ENCODE peak calls at places on chromosomes 2 and 18, in ten cellular contexts. V, H, Y, M, U, O, D, L, C and S are unnamed samples.

GRCh38 chr2:191846787-191847620 is at the start of gene CAVIN2:
- DNase-seq in V (peak; percentile 76), H (peak; percentile 65), Y (no peak), M (peak; percentile 17), U (peak; percentile 71), O (peak; percentile 64), D (no peak), L (peak; percentile 82), C (no peak), S (no peak)

GRCh38 chr2:162890690-162891311 is 52.2 kb upstream of the KCNH7 start:
- DNase-seq in V (peak; percentile 72), H (peak; percentile 25), Y (peak; percentile 29), M (peak; percentile 32), U (no peak), O (no peak), D (no peak), L (peak; percentile 63), C (no peak), S (peak; percentile 60)

GRCh38 chr18:44548291-44549221 is 132.1 kb upstream of the SETBP1 start:
- DNase-seq in V (no peak), H (no peak), Y (no peak), M (no peak), U (peak; percentile 31), O (peak; percentile 51), D (no peak), L (peak; percentile 41), C (no peak), S (no peak)

GRCh38 chr2:47598476-47598875 is 184.5 kb upstream of the MSH6 start:
- DNase-seq in V (no peak), H (no peak), Y (no peak), M (no peak), U (no peak), O (no peak), D (no peak), L (no peak), C (no peak), S (no peak)

GRCh38 chr2:229874647-229875046 is 47.2 kb downstream of the TRIP12 start:
- DNase-seq in V (no peak), H (no peak), Y (no peak), M (no peak), U (no peak), O (no peak), D (no peak), L (no peak), C (no peak), S (no peak)

GRCh38 chr18:5894215-5894612 is 1.1 kb downstream of the TMEM200C start:
- DNase-seq in V (no peak), H (no peak), Y (peak; percentile 27), M (no peak), U (no peak), O (no peak), D (no peak), L (no peak), C (no peak), S (no peak)

GRCh38 chr18:25516747-25517498 is 165.0 kb upstream of the ZNF521 start:
- DNase-seq in V (no peak), H (no peak), Y (no peak), M (no peak), U (no peak), O (no peak), D (no peak), L (no peak), C (no peak), S (no peak)

GRCh38 chr2:85747441-85747840 is 6.3 kb upstream of the ATOH8 start:
- DNase-seq in V (no peak), H (no peak), Y (no peak), M (no peak), U (no peak), O (no peak), D (no peak), L (no peak), C (no peak), S (no peak)

GRCh38 chr2:204491528-204491927 is 53.7 kb upstream of the PARD3B start:
- DNase-seq in V (no peak), H (peak; percentile 77), Y (no peak), M (no peak), U (no peak), O (no peak), D (no peak), L (peak; percentile 34), C (no peak), S (peak; percentile 29)

GRCh38 chr2:122072666-122073065 is 317.2 kb downstream of the TSN start:
- DNase-seq in V (no peak), H (peak; percentile 28), Y (no peak), M (no peak), U (no peak), O (no peak), D (no peak), L (peak; percentile 41), C (no peak), S (no peak)

GRCh38 chr2:144430722-144431163 is 89.2 kb downstream of the ZEB2 start:
- DNase-seq in V (no peak), H (no peak), Y (peak; percentile 58), M (no peak), U (no peak), O (no peak), D (no peak), L (peak; percentile 64), C (no peak), S (no peak)

GRCh38 chr2:60976271-60976670 is 41.2 kb upstream of the PEX13 start:
- DNase-seq in V (no peak), H (no peak), Y (no peak), M (no peak), U (no peak), O (no peak), D (no peak), L (no peak), C (no peak), S (no peak)

GRCh38 chr2:225337183-225337582 is 62.3 kb upstream of the NYAP2 start:
- DNase-seq in V (no peak), H (peak; percentile 2), Y (no peak), M (no peak), U (no peak), O (no peak), D (no peak), L (peak; percentile 86), C (no peak), S (no peak)

GRCh38 chr2:47554311-47554905 is 151.5 kb downstream of the MSH2 start:
- DNase-seq in V (no peak), H (peak; percentile 51), Y (no peak), M (no peak), U (no peak), O (no peak), D (no peak), L (no peak), C (no peak), S (no peak)

GRCh38 chr2:132936261-132936660 is 266.3 kb upstream of the LYPD1 start:
- DNase-seq in V (no peak), H (peak; percentile 25), Y (no peak), M (no peak), U (no peak), O (no peak), D (no peak), L (peak; percentile 23), C (no peak), S (no peak)

GRCh38 chr2:241188386-241189092 is at the start of gene ANO7:
- DNase-seq in V (no peak), H (no peak), Y (no peak), M (no peak), U (no peak), O (no peak), D (no peak), L (no peak), C (no peak), S (no peak)

GRCh38 chr2:239767016-239767905 is 257.9 kb downstream of the NDUFA10 start:
- DNase-seq in V (no peak), H (no peak), Y (no peak), M (no peak), U (no peak), O (no peak), D (no peak), L (no peak), C (no peak), S (no peak)

GRCh38 chr2:107402330-107402729 is 424.4 kb upstream of the RGPD4 start:
- DNase-seq in V (no peak), H (peak; percentile 14), Y (no peak), M (no peak), U (no peak), O (no peak), D (no peak), L (no peak), C (no peak), S (no peak)

GRCh38 chr2:9174771-9175441 is 31.7 kb upstream of the ASAP2 start:
- DNase-seq in V (peak; percentile 53), H (peak; percentile 93), Y (no peak), M (no peak), U (no peak), O (no peak), D (no peak), L (peak; percentile 82), C (no peak), S (peak; percentile 34)

GRCh38 chr2:67772216-67773180 is 290.3 kb downstream of the C1D start:
- DNase-seq in V (no peak), H (no peak), Y (no peak), M (no peak), U (no peak), O (no peak), D (no peak), L (no peak), C (no peak), S (no peak)